ENCODE peak calls at places on chromosomes 3 and 15, in four cellular contexts. X is fibroblast of mammary gland, F is osteoblast, Q is HFF-Myc. E is an unnamed sample.

GRCh38 chr3:118557513-118557912 is 477.1 kb downstream of the IGSF11 start:
- DNase-seq in Q (no peak), F (no peak), X (no peak), E (no peak)

GRCh38 chr3:25938566-25939325 is 148.9 kb downstream of the OXSM start:
- DNase-seq in F (no peak), X (no peak), Q (no peak), E (no peak)

GRCh38 chr3:62562596-62562995 is 189.2 kb upstream of the FEZF2 start:
- DNase-seq in F (no peak), X (peak), Q (no peak), E (peak)

GRCh38 chr15:74928771-74929198 is 9.1 kb downstream of the COX5A start:
- DNase-seq in X (no peak), F (no peak), Q (no peak), E (no peak)

GRCh38 chr3:13709706-13710105 is 160.8 kb downstream of the FBLN2 start:
- DNase-seq in F (no peak), X (no peak), Q (no peak), E (no peak)

GRCh38 chr3:120198305-120198878 is 86.6 kb downstream of the GPR156 start:
- DNase-seq in X (peak), F (peak), Q (no peak), E (peak)

GRCh38 chr3:17041009-17041408 is 156.3 kb downstream of the PLCL2 start:
- DNase-seq in X (no peak), Q (no peak), F (no peak), E (no peak)

GRCh38 chr3:2993719-2994118 is 116.5 kb downstream of the IL5RA start:
- DNase-seq in Q (no peak), X (no peak), F (no peak), E (no peak)

GRCh38 chr3:127182848-127183714 is 9.8 kb upstream of the PRR23E start:
- DNase-seq in F (no peak), X (no peak), Q (no peak), E (no peak)

GRCh38 chr3:50714953-50715352 is 40.2 kb downstream of the DOCK3 start:
- DNase-seq in X (peak), F (no peak), Q (peak), E (no peak)

GRCh38 chr3:37920156-37920686 is 58.5 kb downstream of the CTDSPL start:
- DNase-seq in Q (no peak), X (no peak), F (no peak), E (no peak)

GRCh38 chr15:64699767-64700388 is 75.5 kb downstream of the RBPMS2 start:
- DNase-seq in X (peak), Q (no peak), F (peak), E (peak)

GRCh38 chr15:57098896-57099295 is 180.5 kb downstream of the TCF12 start:
- DNase-seq in Q (peak), F (no peak), X (peak), E (no peak)

GRCh38 chr3:45551214-45552010 is 43.1 kb upstream of the LIMD1 start:
- DNase-seq in Q (no peak), X (peak), F (peak), E (peak)

GRCh38 chr15:65963358-65963757 is 94.1 kb downstream of the RAB11A start:
- DNase-seq in Q (no peak), X (no peak), F (no peak), E (no peak)

GRCh38 chr3:59267021-59267420 is 217.2 kb upstream of the CFAP20DC start:
- DNase-seq in X (no peak), F (no peak), Q (no peak), E (peak)

GRCh38 chr3:9793161-9793781 is 389 bp downstream of the ARPC4 start:
- DNase-seq in F (peak), Q (no peak), X (peak), E (peak)

GRCh38 chr15:73959012-73959581 is 32.8 kb downstream of the LOXL1 start:
- DNase-seq in X (no peak), Q (peak), F (peak), E (no peak)

GRCh38 chr3:177013681-177014280 is 183.5 kb downstream of the TBL1XR1 start:
- DNase-seq in F (peak), X (no peak), Q (no peak), E (no peak)

GRCh38 chr15:27873039-27873438 is 226.1 kb downstream of the OCA2 start:
- DNase-seq in X (no peak), Q (no peak), F (no peak), E (no peak)

GRCh38 chr15:32030795-32031194 is 480 bp downstream of the CHRNA7 start:
- DNase-seq in X (no peak), Q (no peak), F (peak), E (no peak)

GRCh38 chr3:172447611-172448579 is at the start of gene GHSR:
- DNase-seq in F (peak), Q (no peak), X (no peak), E (no peak)

GRCh38 chr3:127770671-127771370 is 51.5 kb downstream of the MGLL start:
- DNase-seq in Q (no peak), X (no peak), F (no peak), E (no peak)

GRCh38 chr15:64713592-64713991 is 61.8 kb downstream of the RBPMS2 start:
- DNase-seq in F (no peak), X (no peak), Q (no peak), E (no peak)

GRCh38 chr3:153050978-153051377 is 111.0 kb upstream of the RAP2B start:
- DNase-seq in Q (no peak), F (no peak), X (no peak), E (no peak)

GRCh38 chr15:66996099-66996498 is 69.3 kb upstream of the SMAD3 start:
- DNase-seq in X (peak), Q (peak), F (no peak), E (peak)

GRCh38 chr15:52657338-52657737 is 21.9 kb downstream of the ATOSA start:
- DNase-seq in Q (no peak), X (peak), F (peak), E (peak)

GRCh38 chr3:139509631-139510030 is 29.9 kb downstream of the RBP1 start:
- DNase-seq in Q (no peak), X (no peak), F (no peak), E (no peak)

GRCh38 chr3:149532463-149533180 is 58.1 kb downstream of the TM4SF4 start:
- DNase-seq in F (no peak), Q (no peak), X (no peak), E (no peak)

GRCh38 chr3:105362021-105362665 is 4.6 kb upstream of the ALCAM start:
- DNase-seq in Q (no peak), F (peak), X (peak), E (peak)

GRCh38 chr3:141410861-141411771 is 42.8 kb downstream of the ZBTB38 start:
- DNase-seq in X (peak), Q (no peak), F (no peak), E (peak)

GRCh38 chr3:31813686-31814085 is 167.4 kb downstream of the OSBPL10 start:
- DNase-seq in F (no peak), Q (no peak), X (no peak), E (no peak)

GRCh38 chr3:124986153-124987143 is 51.9 kb upstream of the MUC13 start:
- DNase-seq in F (peak), Q (peak), X (peak), E (peak)

GRCh38 chr3:184016169-184016570 is 1.5 kb downstream of the ABCC5 start:
- DNase-seq in F (peak), X (no peak), Q (no peak), E (no peak)
- H3K4me3 ChIP-seq in F (no peak), X (no peak), Q (peak), E (peak)

GRCh38 chr3:18779704-18780103 is 354.6 kb upstream of the SATB1 start:
- DNase-seq in X (no peak), F (no peak), Q (no peak), E (no peak)

GRCh38 chr3:18778602-18779001 is 353.5 kb upstream of the SATB1 start:
- DNase-seq in Q (no peak), X (no peak), F (no peak), E (no peak)

GRCh38 chr3:18778094-18778493 is 353.0 kb upstream of the SATB1 start:
- DNase-seq in X (no peak), Q (no peak), F (no peak), E (no peak)

GRCh38 chr3:18782191-18782590 is 357.1 kb upstream of the SATB1 start:
- DNase-seq in X (no peak), Q (no peak), F (no peak), E (no peak)

DNA sequence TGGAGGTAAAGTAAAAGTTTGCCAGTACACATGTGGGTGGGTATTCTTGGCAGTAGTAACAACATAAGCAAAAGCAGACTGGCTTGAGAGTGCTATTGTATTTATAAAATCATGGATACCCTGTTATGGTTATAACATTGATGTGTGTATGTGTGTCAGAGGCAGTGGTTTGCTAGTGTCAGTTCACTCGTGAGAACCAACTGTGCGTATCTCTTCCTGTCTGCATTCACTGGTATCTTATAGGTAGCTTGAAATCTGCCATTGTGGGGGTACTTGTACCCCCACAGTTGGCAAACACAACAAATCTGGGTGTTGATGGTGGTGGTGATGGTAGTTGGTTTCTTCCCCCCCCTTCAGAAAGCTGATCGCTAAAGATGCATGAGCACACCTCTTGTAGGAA is 355.8 kb upstream of the SATB1 start:
- DNase-seq in X (no peak), F (no peak), Q (no peak), E (no peak)
- H3K4me3 ChIP-seq in X (no peak), F (no peak), Q (no peak), E (no peak)

GRCh38 chr15:58111718-58112104 is 26.5 kb upstream of the AQP9 start:
- DNase-seq in Q (no peak), F (no peak), X (no peak), E (no peak)

GRCh38 chr15:58110999-58111717 is 27.0 kb upstream of the AQP9 start:
- DNase-seq in F (no peak), X (no peak), Q (no peak), E (no peak)

GRCh38 chr15:58108117-58108516 is 30.1 kb upstream of the AQP9 start:
- DNase-seq in F (no peak), X (no peak), Q (no peak), E (no peak)

GRCh38 chr15:58114388-58114787 is 23.8 kb upstream of the AQP9 start:
- DNase-seq in Q (no peak), X (no peak), F (no peak), E (no peak)

DNA sequence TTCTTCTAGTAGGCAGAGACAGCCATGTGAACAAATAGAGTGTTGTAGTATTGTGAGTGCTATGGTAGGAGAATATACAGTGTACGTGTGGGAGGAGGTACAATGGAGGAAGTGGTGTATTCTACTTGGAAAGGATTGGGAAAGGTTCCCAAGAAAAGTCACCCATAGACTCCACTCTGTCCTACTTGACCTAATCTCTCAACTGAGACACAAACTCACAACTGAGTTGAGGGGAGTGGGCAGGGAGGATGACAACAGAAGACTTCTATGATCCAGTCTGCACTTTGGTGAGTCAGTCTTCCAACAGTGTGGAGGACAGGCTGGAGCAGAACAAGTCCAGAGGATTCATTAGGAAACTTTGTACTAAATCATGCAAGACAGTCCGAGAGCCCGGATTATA is 28.8 kb upstream of the AQP9 start:
- DNase-seq in F (no peak), Q (no peak), X (no peak), E (no peak)
- H3K4me3 ChIP-seq in F (no peak), Q (no peak), X (no peak), E (no peak)

DNA sequence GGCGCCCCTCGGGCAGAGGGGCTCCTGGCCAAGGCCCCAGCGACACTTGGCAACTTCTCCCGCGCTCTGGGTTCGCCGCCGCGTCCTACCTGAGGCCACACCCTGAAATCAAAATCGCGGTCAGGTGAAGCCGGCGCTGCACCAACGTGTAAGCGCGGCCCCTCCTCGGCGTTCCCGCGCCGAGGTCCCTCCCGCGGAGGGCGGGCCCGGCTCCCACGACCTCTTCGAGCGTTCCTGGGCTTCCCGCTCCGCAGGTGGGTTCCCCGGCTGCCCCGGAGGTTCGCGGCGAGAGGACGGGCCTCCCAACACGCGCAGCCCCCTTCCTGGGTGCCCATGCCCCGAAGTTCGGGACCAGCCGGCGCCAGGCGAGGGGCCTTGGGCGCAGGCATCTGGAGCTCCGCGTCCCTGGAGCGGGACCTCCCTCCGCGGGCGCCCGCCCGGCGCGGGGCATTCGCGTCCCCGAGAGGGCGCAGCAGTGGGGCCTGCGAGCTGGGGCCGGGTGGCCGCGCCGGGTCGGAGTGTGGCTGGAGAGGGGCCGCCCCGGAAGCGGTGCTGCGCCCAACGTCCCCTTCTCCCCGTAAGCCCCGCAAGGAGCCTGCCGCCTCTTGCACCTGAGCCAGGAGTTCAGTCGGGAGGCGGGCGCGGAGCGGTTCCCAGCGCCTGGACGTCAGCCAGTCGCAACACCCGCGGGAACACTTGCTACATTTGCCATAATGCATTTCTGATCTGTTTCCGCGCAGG is 13.7 kb downstream of the PAK6 start:
- DNase-seq in X (no peak), F (peak), Q (no peak), E (no peak)
- H3K4me3 ChIP-seq in X (no peak), F (peak), Q (peak), E (peak)

GRCh38 chr15:69078638-69079037 is 64.1 kb downstream of the NOX5 start:
- DNase-seq in Q (no peak), F (no peak), X (no peak), E (no peak)

GRCh38 chr15:69074011-69074842 is 59.7 kb downstream of the NOX5 start:
- DNase-seq in Q (peak), X (peak), F (peak), E (peak)

GRCh38 chr15:69074843-69075224 is 60.3 kb downstream of the NOX5 start:
- DNase-seq in Q (no peak), X (no peak), F (peak), E (no peak)

GRCh38 chr15:69071265-69071664 is 56.8 kb downstream of the NOX5 start:
- DNase-seq in F (no peak), X (no peak), Q (no peak), E (no peak)

DNA sequence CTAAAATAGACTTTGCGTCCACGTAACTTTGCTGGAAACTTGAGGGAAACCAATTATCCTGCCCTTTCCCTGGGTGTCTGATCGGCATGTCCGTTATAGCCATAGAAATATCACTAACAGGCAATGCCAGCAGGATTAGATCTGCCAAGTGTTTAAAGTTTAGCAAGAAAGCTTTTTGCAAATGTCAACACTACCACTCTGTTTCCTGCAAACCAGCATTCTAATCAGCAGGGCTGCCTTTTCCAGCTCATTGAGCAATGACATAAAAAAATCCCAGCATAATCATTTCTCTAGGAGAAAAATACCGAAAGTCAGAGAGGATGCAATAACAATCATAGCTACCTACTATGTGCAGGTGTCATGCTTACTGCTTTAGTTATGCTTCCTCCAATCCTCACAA is 61.0 kb downstream of the NOX5 start:
- DNase-seq in F (no peak), X (no peak), Q (no peak), E (peak)
- H3K4me3 ChIP-seq in F (no peak), X (no peak), Q (no peak), E (no peak)

DNA sequence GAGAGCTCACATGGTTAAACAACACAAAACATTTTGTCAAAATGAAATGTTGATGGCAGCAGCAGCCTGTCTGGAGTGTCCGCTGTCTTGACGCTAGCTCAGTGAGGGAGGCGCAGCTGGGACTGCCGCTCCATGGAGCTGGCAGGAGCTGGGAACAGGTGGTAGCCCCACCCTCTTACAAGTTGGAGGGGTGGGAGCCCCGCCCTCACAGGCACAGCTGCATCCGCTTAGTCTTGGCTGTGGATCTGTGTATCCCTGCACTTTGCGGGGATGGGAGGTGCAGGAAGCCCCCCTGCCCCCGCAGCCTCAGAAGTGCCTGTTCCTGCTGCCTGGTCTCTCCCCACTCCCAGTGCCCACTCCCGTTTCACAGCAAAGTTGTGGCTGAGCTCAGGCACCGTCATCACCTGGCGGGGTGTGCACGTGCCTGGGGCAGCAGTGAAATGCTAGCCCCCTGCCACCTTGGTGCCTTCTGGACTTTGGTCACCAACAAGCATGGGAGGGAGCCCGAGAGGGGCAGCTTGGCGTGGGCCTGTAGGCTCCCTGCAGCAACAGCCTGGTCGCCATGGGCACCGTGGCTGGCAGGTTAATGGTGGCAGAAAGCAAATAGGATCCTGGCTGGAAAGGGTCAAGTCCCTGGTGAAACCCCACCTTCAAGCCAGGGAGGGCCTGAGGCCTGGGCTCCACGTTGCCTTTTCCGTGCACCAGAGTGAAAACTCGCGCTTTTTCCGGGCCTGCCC is 53.8 kb upstream of the CADM2 start:
- DNase-seq in X (no peak), F (peak), Q (no peak), E (no peak)
- H3K4me3 ChIP-seq in X (no peak), F (no peak), Q (no peak), E (no peak)

GRCh38 chr3:29183346-29184087 is 97.4 kb upstream of the RBMS3 start:
- DNase-seq in X (peak), Q (no peak), F (no peak), E (peak)

GRCh38 chr3:29185706-29186105 is 95.2 kb upstream of the RBMS3 start:
- DNase-seq in Q (no peak), X (no peak), F (no peak), E (no peak)

GRCh38 chr3:29181872-29182271 is 99.0 kb upstream of the RBMS3 start:
- DNase-seq in Q (no peak), X (no peak), F (no peak), E (no peak)

GRCh38 chr3:29178809-29179793 is 101.8 kb upstream of the RBMS3 start:
- DNase-seq in F (no peak), X (no peak), Q (no peak), E (no peak)

DNA sequence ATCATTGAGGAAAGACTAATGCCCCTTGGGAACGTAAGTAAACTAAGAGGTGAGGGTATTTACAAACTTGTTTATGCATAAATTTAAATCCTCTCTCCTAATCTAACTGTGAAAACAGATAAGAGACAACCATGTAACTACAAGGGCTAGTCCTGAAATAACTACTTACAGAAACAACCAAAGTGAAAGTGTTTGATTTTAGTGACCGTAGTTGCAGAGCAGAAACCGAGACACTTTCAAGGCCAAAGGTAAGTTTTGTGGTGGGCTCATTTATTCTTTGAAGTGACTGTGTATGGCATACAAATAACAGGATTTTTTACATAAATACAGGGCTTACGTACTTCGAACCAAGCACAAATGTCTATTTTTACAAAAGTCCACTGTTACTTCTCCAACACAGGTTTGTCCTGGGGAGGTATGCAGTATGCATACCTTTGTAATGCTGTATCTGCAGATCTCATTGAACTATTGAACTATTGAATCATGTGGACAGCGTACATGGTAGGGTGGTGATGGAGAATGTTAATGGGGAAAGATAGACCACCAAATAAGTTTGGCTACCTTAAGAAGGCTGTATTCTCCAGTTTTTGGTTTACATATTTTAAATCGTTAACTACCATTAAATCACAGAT is 99.6 kb upstream of the RBMS3 start:
- DNase-seq in Q (no peak), X (no peak), F (no peak), E (no peak)
- H3K4me3 ChIP-seq in Q (no peak), X (no peak), F (no peak), E (no peak)